ENCODE peak calls at places on chromosomes 5 and 9, in eight cellular contexts. T, X, W, D, J, A, Z and R are unnamed samples.

GRCh38 chr5:61055434-61056006 is 106.7 kb downstream of the SMIM15 start:
- DNase-seq in T (no peak), X (peak; percentile 36), W (no peak), D (no peak), J (peak; percentile 57), A (peak; percentile 32), Z (peak; percentile 74), R (peak; percentile 43)

GRCh38 chr5:107820339-107820880 is 149.7 kb upstream of the EFNA5 start:
- DNase-seq in T (no peak), X (no peak), W (no peak), D (no peak), J (no peak), A (no peak), Z (peak; percentile 6), R (no peak)

GRCh38 chr9:16387382-16387781 is 483.1 kb downstream of the BNC2 start:
- DNase-seq in T (no peak), X (no peak), W (no peak), D (no peak), J (no peak), A (no peak), Z (peak; percentile 25), R (no peak)

GRCh38 chr5:139639619-139640431 is 8.3 kb upstream of the CXXC5 start:
- DNase-seq in T (no peak), X (no peak), W (peak; percentile 47), D (peak; percentile 72), J (peak; percentile 19), A (no peak), Z (no peak), R (no peak)

GRCh38 chr9:122307036-122307435 is 42.4 kb downstream of the MRRF start:
- DNase-seq in T (no peak), X (no peak), W (no peak), D (no peak), J (no peak), A (no peak), Z (no peak), R (no peak)

GRCh38 chr5:16570121-16570815 is 46.5 kb downstream of the RETREG1 start:
- DNase-seq in T (no peak), X (no peak), W (no peak), D (no peak), J (no peak), A (no peak), Z (peak; percentile 64), R (no peak)

GRCh38 chr5:171882118-171882517 is 96.5 kb downstream of the SMIM23 start:
- DNase-seq in T (no peak), X (no peak), W (no peak), D (no peak), J (no peak), A (no peak), Z (no peak), R (no peak)

GRCh38 chr9:87497604-87498045 is at the start of gene DAPK1:
- DNase-seq in T (peak; percentile 78), X (peak; percentile 85), W (peak; percentile 79), D (peak; percentile 80), J (peak; percentile 89), A (peak; percentile 79), Z (peak; percentile 66), R (no peak)

GRCh38 chr5:26482076-26482816 is 556.1 kb downstream of the CDH9 start:
- DNase-seq in T (no peak), X (peak; percentile 57), W (no peak), D (no peak), J (no peak), A (no peak), Z (no peak), R (no peak)

GRCh38 chr5:62001640-62002039 is 304.4 kb upstream of the KIF2A start:
- DNase-seq in T (no peak), X (no peak), W (no peak), D (no peak), J (no peak), A (no peak), Z (no peak), R (no peak)

GRCh38 chr9:33619666-33620404 is 95.8 kb downstream of the ANKRD18B start:
- DNase-seq in T (no peak), X (peak; percentile 14), W (no peak), D (no peak), J (peak; percentile 82), A (no peak), Z (peak; percentile 90), R (peak; percentile 49)

GRCh38 chr9:34636791-34637355 is 714 bp downstream of the SIGMAR1 start:
- DNase-seq in T (no peak), X (peak; percentile 8), W (no peak), D (no peak), J (no peak), A (no peak), Z (peak; percentile 49), R (no peak)

GRCh38 chr9:34634551-34634945 is 3.0 kb downstream of the SIGMAR1 start:
- DNase-seq in T (no peak), X (no peak), W (no peak), D (no peak), J (no peak), A (no peak), Z (no peak), R (no peak)

GRCh38 chr9:34633851-34634550 is 3.6 kb downstream of the SIGMAR1 start:
- DNase-seq in T (peak; percentile 74), X (peak; percentile 62), W (peak; percentile 83), D (peak; percentile 76), J (peak; percentile 82), A (peak; percentile 26), Z (peak; percentile 77), R (peak; percentile 28)

GRCh38 chr9:34637356-34638137 is at the start of gene SIGMAR1:
- DNase-seq in T (peak; percentile 96), X (peak; percentile 94), W (peak; percentile 97), D (peak; percentile 95), J (peak; percentile 95), A (peak; percentile 85), Z (peak; percentile 96), R (peak; percentile 76)

DNA sequence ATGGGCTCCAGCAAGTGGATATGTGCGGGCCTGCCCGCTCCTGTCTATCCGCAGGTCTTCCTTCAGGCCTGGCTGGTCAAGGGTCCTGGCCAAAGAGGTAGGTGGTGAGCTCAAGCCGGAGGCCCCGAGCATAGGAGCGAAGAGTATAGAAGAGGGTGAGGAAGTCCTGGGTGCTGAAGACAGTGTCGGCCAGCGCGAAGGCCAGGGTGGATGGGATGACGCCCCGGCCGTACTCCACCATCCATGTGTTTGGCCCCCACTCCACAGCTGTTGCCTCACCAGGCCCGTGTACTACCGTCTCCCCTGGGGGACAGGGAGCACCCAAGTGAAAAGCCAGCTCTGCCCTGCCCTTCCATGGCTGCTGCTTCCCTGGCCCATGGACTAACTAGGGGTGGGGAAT is 2.0 kb downstream of the SIGMAR1 start:
- DNase-seq in T (no peak), X (no peak), W (no peak), D (no peak), J (no peak), A (no peak), Z (no peak), R (no peak)
- H3K4me3 ChIP-seq in T (no peak overlapping the region), X (no peak overlapping the region), W (no peak overlapping the region), D (no peak overlapping the region), J (no peak overlapping the region), A (no peak overlapping the region), Z (no peak overlapping the region), R (peak overlapping the region; percentile 83)

DNA sequence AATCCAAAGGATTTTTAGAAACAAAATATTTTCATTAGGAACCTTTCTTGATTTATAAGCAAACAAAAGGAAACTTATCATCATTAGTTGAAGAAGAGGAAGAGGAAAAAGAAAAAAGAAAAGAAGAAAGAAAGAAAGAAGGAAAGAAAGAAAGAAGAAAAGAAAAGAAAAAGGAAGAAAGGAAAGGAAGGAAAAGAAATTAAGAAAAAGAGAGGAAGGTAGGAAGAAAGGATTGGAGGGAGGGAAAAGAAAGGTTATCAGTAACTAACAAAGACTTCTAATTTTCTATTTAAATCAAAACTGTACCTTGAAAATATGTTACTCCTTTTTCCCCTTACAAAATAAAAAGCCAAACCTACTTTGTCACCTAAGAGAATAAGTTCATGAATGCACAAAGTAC is 10.0 kb downstream of the EBF1 start:
- DNase-seq in T (no peak), X (no peak), W (no peak), D (no peak), J (no peak), A (no peak), Z (no peak), R (no peak)
- H3K4me3 ChIP-seq in T (no peak overlapping the region), X (no peak overlapping the region), W (no peak overlapping the region), D (no peak overlapping the region), J (no peak overlapping the region), A (no peak overlapping the region), Z (no peak overlapping the region), R (no peak overlapping the region)

GRCh38 chr9:136867917-136868316 is 1.8 kb upstream of the EDF1 start:
- DNase-seq in T (no peak), X (no peak), W (no peak), D (no peak), J (no peak), A (no peak), Z (no peak), R (no peak)
- H3K4me3 ChIP-seq in T (no peak overlapping the region), X (no peak overlapping the region), W (no peak overlapping the region), D (no peak overlapping the region), J (no peak overlapping the region), A (no peak overlapping the region), Z (no peak overlapping the region), R (no peak overlapping the region)

DNA sequence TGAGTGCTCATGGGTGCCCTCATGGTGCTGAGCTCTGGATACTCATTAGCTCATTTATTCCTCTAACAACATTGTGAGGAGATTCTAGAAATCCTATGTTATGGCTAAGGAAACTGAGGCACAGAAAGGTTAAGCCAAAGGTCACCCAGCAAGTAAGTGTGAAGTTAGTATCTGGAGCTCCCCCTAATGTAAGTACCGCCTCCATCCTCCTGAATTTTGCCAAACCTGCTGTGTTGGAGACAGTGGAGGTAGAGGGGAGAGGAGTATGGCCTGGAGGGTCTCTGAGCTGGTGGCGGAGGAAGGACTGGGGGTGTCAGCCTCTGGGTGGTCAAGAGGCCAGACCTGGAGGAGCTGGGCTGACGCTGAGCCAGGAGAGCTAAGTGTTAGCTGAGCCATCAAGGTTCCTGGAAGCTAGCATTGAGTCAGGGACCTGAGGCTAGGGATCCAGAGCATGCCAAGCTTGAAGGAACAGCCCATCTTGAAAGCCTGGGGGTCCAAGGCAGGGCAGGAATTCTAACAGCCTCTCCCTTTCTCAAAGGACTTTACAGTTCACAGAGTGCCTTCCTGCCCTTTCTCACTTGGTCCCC is 114.8 kb downstream of the RGS3 start:
- DNase-seq in T (no peak), X (no peak), W (no peak), D (no peak), J (no peak), A (no peak), Z (no peak), R (no peak)
- H3K4me3 ChIP-seq in T (no peak overlapping the region), X (no peak overlapping the region), W (no peak overlapping the region), D (no peak overlapping the region), J (no peak overlapping the region), A (no peak overlapping the region), Z (no peak overlapping the region), R (no peak overlapping the region)